ENCODE peak calls at places on chromosomes 7 and 10, in ten cellular contexts. S is neural progenitor cell, T is HL-60, X is spleen, L is body of pancreas, U is cardiac muscle cell, P is heart right ventricle, Q is heart left ventricle, N is PC-3, G is RWPE2. R is an unnamed sample.

GRCh38 chr7:157302314-157302711 is 34.5 kb upstream of the DNAJB6 start:
- DNase-seq in S (no peak), T (peak; percentile 69), X (peak; percentile 96), L (peak; percentile 77), U (no peak), P (peak; percentile 43), Q (peak; percentile 85), N (peak; percentile 95), G (no peak), R (no peak)

GRCh38 chr10:49749144-49749543 is 13.0 kb downstream of the OGDHL start:
- DNase-seq in S (no peak), T (no peak), X (no peak), L (no peak), U (no peak), P (no peak), Q (no peak), N (no peak), G (no peak), R (no peak)

GRCh38 chr7:144818516-144818915 is 17.3 kb downstream of the TPK1 start:
- DNase-seq in S (no peak), T (no peak), X (no peak), L (no peak), U (no peak), P (no peak), Q (no peak), N (no peak), G (no peak), R (no peak)

GRCh38 chr7:157553256-157553655 is 216.5 kb downstream of the DNAJB6 start:
- DNase-seq in S (no peak), T (no peak), X (peak; percentile 52), L (no peak), U (no peak), P (no peak), Q (no peak), N (no peak), G (no peak), R (no peak)

GRCh38 chr10:51602326-51602725 is 97.1 kb downstream of the CSTF2T start:
- DNase-seq in S (no peak), T (no peak), X (no peak), L (no peak), U (no peak), P (no peak), Q (no peak), N (no peak), G (no peak), R (no peak)

GRCh38 chr10:43204394-43204942 is 62.4 kb downstream of the RASGEF1A start:
- DNase-seq in S (no peak), T (no peak), X (no peak), L (no peak), U (no peak), P (no peak), Q (peak; percentile 34), N (no peak), G (no peak), R (peak; percentile 67)

GRCh38 chr10:124090630-124091209 is 2.7 kb downstream of the CHST15 start:
- DNase-seq in S (no peak), T (no peak), X (no peak), L (peak; percentile 53), U (no peak), P (no peak), Q (no peak), N (peak; percentile 56), G (no peak), R (no peak)

GRCh38 chr10:24418532-24418931 is 209.6 kb downstream of the KIAA1217 start:
- DNase-seq in S (no peak), T (no peak), X (no peak), L (no peak), U (no peak), P (no peak), Q (no peak), N (peak; percentile 9), G (no peak), R (no peak)

GRCh38 chr10:85319826-85320225 is 991.4 kb downstream of the CCSER2 start:
- DNase-seq in S (no peak), T (no peak), X (no peak), L (peak; percentile 11), U (peak; percentile 42), P (peak; percentile 66), Q (peak; percentile 66), N (no peak), G (no peak), R (no peak)

GRCh38 chr7:1450431-1450830 is 8.8 kb downstream of the MICALL2 start:
- DNase-seq in S (no peak), T (no peak), X (no peak), L (no peak), U (no peak), P (no peak), Q (no peak), N (no peak), G (no peak), R (no peak)

GRCh38 chr10:117668351-117669008 is 125.9 kb downstream of the EMX2 start:
- DNase-seq in S (no peak), T (no peak), X (no peak), L (no peak), U (no peak), P (no peak), Q (no peak), N (no peak), G (no peak), R (peak; percentile 17)

GRCh38 chr10:116055252-116055918 is 217.6 kb downstream of the GFRA1 start:
- DNase-seq in S (no peak), T (no peak), X (no peak), L (no peak), U (no peak), P (no peak), Q (no peak), N (no peak), G (no peak), R (no peak)

GRCh38 chr7:94239661-94240234 is 154.9 kb upstream of the COL1A2 start:
- DNase-seq in S (peak; percentile 80), T (no peak), X (no peak), L (no peak), U (peak; percentile 5), P (peak; percentile 12), Q (no peak), N (no peak), G (no peak), R (no peak)

GRCh38 chr10:83612050-83612449 is 527.3 kb upstream of the GHITM start:
- DNase-seq in S (no peak), T (no peak), X (no peak), L (no peak), U (no peak), P (no peak), Q (no peak), N (no peak), G (no peak), R (no peak)

GRCh38 chr7:142443614-142444013 is 185.8 kb upstream of the PRSS58 start:
- DNase-seq in S (no peak), T (peak; percentile 76), X (no peak), L (no peak), U (no peak), P (no peak), Q (no peak), N (peak; percentile 64), G (no peak), R (no peak)

GRCh38 chr7:157977306-157977705 is 610.3 kb downstream of the PTPRN2 start:
- DNase-seq in S (no peak), T (no peak), X (peak; percentile 59), L (no peak), U (no peak), P (no peak), Q (no peak), N (no peak), G (peak; percentile 8), R (peak; percentile 33)

GRCh38 chr10:33010132-33011037 is 52.4 kb upstream of the ITGB1 start:
- DNase-seq in S (peak; percentile 47), T (no peak), X (no peak), L (peak; percentile 27), U (peak; percentile 23), P (no peak), Q (no peak), N (peak; percentile 100), G (no peak), R (no peak)
- TF ChIP-seq CTCF in S (peak; percentile 36), T (no peak), X (no peak), L (peak; percentile 41), U (peak; percentile 67), P (peak; percentile 32), Q (no peak), N (peak; percentile 94), G (peak; percentile 80), R (no peak)

DNA sequence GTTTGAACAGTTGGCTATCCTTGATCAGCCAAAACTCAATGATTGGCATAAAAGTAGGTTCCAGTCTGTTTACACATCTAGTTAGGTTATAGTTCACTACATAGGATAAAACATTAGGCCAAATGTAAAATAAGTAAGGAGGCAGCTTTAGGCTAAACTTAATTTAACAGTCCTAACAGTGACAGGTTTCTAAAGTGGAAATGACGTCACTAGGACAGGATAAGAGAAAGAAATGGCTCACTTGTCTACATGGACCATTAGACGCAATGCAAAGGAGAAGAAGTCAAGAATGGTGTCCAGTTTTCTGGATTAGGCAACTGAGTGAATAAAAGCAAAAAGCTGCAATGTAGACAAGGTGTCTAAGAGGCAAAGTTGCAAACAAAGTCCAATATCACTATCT is 154.4 kb downstream of the NEBL start:
- DNase-seq in S (no peak), T (no peak), X (no peak), L (no peak), U (no peak), P (no peak), Q (no peak), N (no peak), G (no peak), R (no peak)
- H3K27ac ChIP-seq in S (no peak overlapping the region), T (no peak overlapping the region), X (no peak overlapping the region), L (no peak overlapping the region), U (no peak overlapping the region), P (no peak overlapping the region), Q (no peak overlapping the region), N (no peak overlapping the region), G (no peak overlapping the region), R (peak overlapping the region; percentile 18)

DNA sequence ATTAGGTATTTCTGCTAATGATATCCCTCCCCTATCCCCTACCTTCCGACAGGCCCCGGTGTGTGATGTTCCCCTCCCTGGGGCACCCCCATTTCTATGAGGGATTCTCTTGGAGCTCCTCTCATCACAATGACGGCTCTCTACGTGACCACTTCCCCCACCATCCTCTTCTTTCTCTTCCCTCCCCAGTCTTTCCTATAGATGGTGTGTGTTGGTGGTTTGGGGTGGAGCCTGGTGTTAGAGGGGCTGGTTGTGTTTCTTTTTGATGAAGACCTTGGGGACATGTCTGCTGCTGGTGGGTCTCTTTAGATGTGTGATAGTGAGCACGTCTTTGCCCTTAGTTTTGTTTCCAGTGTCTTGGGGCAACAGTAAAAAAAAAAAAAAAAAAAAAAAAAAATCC is 28.6 kb downstream of the RPS24 start:
- DNase-seq in S (no peak), T (no peak), X (peak; percentile 29), L (no peak), U (no peak), P (no peak), Q (no peak), N (no peak), G (no peak), R (no peak)
- TF ChIP-seq CTCF in S (no peak), T (no peak), X (no peak), L (no peak), U (no peak), P (no peak), Q (no peak), N (no peak), G (no peak), R (no peak)

DNA sequence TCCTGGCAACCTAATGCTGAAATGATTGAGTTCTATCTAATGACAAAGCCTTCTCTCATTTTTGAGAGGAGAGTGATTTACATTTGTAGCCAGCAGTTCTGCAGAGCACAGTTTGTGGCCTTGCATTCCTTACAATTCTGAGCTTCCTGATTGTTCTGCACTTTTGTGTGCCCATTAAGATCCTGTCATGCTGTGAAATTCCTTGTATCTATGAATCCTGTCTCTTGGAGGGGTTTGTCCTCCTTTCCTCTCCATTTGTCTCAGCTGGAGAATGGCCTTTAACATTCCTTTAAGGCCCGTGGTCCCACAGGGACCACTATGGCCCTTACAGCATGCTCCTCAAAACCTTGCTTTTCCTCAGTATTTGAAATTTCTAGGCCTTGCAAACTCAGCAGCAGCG is 10.4 kb downstream of the KLHL7 start:
- DNase-seq in S (peak; percentile 85), T (no peak), X (no peak), L (no peak), U (no peak), P (no peak), Q (no peak), N (no peak), G (no peak), R (no peak)
- H3K27ac ChIP-seq in S (peak overlapping the region; percentile 97), T (no peak overlapping the region), X (no peak overlapping the region), L (no peak overlapping the region), U (no peak overlapping the region), P (peak overlapping the region; percentile 66), Q (peak overlapping the region; percentile 7), N (no peak overlapping the region), G (no peak overlapping the region), R (no peak overlapping the region)